ENCODE peak calls at places on chromosomes 11 and 22, in five cellular contexts. K is H9, V is lower leg skin, S is testis, X is body of pancreas. L is an unnamed sample.

GRCh38 chr11:113725411-113725810 is 19.3 kb upstream of the TMPRSS5 start:
- DNase-seq in S (no peak), X (no peak), V (no peak), K (no peak), L (no peak)

GRCh38 chr11:119800171-119800570 is 71.2 kb upstream of the NECTIN1 start:
- DNase-seq in K (no peak), X (no peak), S (no peak), V (no peak), L (no peak)

GRCh38 chr22:23531283-23531921 is 48.7 kb downstream of the IGLL1 start:
- DNase-seq in X (no peak), K (peak), V (no peak), S (no peak), L (no peak)

GRCh38 chr22:44575344-44576268 is 77.6 kb upstream of the RTL6 start:
- DNase-seq in V (peak), S (peak), K (no peak), X (no peak), L (no peak)

GRCh38 chr11:66289548-66290331 is 797 bp upstream of the YIF1A start:
- DNase-seq in K (peak), S (peak), X (peak), V (peak), L (peak)

GRCh38 chr22:47134222-47134621 is 371.8 kb downstream of the TBC1D22A start:
- DNase-seq in X (no peak), K (no peak), V (no peak), S (no peak), L (no peak)

GRCh38 chr22:49046546-49047305 is 780.9 kb downstream of the BRD1 start:
- DNase-seq in S (peak), K (peak), X (peak), V (no peak), L (no peak)

GRCh38 chr11:9019861-9020260 is 16.1 kb upstream of the NRIP3 start:
- DNase-seq in K (no peak), S (no peak), V (no peak), X (no peak), L (peak)

DNA sequence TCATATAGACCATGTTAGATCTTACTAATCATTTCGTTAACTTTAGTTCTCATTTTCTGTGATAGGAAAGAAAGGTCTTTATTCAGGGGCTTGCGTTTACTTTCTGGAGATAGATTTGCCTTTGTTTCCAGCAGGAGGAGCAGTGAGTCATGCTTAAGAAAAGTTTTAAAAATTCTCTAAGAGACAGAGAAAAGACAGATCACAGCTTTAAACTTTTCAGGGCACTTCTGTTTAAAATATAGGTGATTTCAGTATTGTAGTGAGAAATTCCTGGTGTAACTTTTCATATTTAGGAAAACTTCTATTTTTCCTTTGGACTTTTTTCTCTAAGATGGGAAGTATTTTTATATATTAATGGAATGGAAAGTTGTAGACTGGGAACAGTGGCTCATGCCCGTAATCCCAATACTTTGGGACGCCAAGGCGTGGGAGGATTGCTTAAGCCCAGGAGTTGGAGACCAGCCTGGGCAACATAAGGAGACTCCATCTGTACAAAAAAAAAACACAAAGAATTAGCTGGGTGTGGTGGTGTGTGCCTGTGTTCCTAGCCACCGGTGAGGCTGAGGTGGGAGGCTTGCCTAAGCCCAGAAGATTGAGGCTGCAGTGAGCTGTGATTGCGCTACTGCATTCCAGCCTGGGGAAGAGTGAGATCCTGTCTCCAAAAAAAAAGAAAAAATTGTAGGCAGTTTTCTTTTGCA is 60.3 kb downstream of the ATXN10 start:
- DNase-seq in S (no peak), V (no peak), K (no peak), X (no peak), L (no peak)
- TF ChIP-seq CTCF in S (no peak), V (no peak), K (peak), X (no peak), L (peak)

DNA sequence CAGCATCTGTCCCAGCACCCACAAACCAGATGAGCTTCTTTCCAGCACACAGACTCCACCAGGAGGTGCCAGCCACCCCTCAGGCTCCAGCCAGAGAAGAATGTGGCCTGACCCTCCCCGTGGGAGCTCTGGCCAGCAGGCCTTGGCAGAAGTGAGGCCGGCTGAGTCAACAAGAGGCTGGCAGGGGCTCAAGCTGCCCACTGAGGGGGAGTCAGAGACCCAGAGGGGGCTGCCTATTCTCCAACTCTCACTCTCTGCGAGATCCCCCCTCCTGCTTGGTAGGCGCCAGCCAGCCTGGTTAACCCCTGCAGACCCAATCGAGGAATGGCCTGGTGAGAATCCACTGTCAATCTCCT is 10.6 kb upstream of the CDC42EP1 start:
- DNase-seq in S (peak), K (no peak), X (peak), V (no peak), L (peak)
- TF ChIP-seq CTCF in S (no peak), K (peak), X (peak), V (no peak), L (peak)

DNA sequence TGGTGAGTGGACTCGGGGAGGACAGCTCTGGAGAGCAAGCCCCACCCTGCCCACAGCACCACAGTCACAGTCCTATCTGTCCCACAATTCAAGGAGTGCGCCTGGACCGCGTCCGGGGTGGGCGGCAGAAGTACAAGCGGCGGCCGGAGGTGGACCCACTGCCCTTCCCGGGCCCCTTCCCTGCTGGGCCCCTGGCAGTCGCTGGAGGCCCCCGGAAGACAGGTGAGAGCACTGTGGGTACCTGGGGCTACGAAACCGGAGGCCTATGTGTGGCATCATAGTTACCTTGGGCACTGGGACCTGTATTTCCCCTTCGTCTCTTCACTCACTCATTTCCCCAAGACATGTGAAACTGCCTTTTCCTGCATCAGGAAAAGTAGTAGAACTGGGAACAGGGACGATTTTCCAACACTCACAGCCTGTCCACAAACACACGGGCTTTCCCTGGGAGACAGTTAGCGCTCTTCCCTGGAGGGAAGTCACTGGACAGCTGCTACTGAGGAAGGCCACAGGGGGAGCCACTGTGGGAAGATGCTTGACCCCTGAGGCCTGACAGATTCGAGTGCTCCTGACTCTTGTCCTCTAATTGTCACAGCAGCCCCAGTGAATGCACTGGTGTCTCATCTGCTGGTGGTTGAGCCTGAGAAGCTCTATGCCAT is 3.1 kb downstream of the TRMT112 start:
- DNase-seq in V (no peak), K (no peak), S (no peak), X (no peak), L (no peak)
- TF ChIP-seq CTCF in V (no peak), K (peak), S (no peak), X (no peak), L (no peak)

GRCh38 chr11:124872741-124873140 is 7.5 kb downstream of the ROBO3 start:
- DNase-seq in X (no peak), V (no peak), S (no peak), K (peak), L (peak)
- TF ChIP-seq CTCF in X (no peak), V (no peak), S (no peak), K (no peak), L (no peak)

GRCh38 chr11:134752526-134752925 is 340.5 kb upstream of the B3GAT1 start:
- DNase-seq in V (no peak), X (no peak), S (no peak), K (no peak), L (peak)

GRCh38 chr11:134751161-134751560 is 339.1 kb upstream of the B3GAT1 start:
- DNase-seq in S (no peak), K (no peak), V (no peak), X (no peak), L (peak)

GRCh38 chr11:134752964-134753804 is 341.1 kb upstream of the B3GAT1 start:
- DNase-seq in S (no peak), K (no peak), V (no peak), X (no peak), L (peak)

GRCh38 chr11:134750619-134751018 is 338.6 kb upstream of the B3GAT1 start:
- DNase-seq in K (no peak), S (no peak), V (no peak), X (no peak), L (peak)

DNA sequence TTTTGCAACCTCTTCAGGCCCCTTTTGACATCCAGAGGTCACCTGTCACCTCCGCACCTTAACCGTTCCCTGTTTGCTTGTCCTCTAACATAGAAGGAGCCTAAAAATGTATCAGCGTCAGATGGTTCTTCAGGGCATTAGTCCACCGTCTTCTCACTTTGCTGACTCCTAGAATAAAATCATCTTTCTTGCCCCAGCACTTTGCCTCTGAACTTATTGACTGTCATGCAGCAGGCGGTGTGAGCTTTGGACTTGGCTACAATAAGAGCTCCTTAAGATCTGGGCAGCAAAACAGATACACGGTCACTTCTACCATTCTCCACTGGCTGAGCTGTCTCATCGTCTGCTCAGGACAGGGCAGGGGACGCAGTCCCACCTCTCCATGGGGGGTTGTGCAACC is 339.8 kb upstream of the B3GAT1 start:
- DNase-seq in K (no peak), X (no peak), S (no peak), V (no peak), L (no peak)
- TF ChIP-seq CTCF in K (no peak), X (no peak), S (no peak), V (no peak), L (no peak)

DNA sequence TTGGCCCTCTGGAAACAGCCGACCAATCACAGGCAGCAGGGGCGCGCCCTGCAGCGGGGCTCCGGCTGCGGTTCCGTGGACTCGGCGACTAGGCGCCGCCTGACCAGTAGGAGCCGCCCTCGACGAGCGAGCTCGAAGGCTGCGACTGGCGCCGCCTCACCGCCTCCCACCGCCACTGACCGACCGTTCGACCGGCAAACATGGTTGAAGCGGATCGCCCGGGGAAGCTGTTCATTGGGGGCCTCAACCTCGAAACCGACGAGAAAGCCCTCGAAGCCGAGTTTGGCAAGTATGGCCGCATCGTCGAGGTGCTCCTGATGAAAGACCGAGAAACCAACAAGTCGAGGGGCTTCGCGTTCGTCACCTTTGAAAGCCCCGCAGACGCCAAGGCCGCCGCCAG is at the start of gene RBMXL2:
- DNase-seq in X (no peak), V (no peak), S (peak), K (peak), L (no peak)
- TF ChIP-seq CTCF in X (no peak), V (no peak), S (no peak), K (no peak), L (no peak)

DNA sequence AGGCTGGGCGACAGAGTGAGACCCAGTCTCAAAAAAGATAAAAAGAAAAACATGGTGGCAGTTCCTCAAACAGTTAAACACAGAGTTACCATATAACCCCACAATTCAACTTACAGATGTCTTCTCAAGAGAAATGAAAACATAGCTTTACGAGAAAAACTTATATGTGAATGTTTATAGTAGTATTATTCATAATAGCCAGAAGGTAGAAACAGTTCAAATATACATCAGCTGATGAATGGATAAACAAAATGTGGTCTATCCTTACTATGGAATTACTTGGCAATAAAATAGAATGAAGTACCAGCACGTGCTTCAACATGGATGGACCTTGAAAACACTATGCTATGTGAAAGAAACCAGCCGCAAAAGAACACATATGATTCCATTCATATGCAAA is 12.3 kb downstream of the NF2 start:
- DNase-seq in V (no peak), K (no peak), X (no peak), S (no peak), L (no peak)
- TF ChIP-seq CTCF in V (no peak), K (no peak), X (no peak), S (no peak), L (no peak)

GRCh38 chr22:36568846-36569245 is 39.9 kb upstream of the EIF3D start:
- DNase-seq in S (no peak), V (no peak), K (no peak), X (no peak), L (no peak)

GRCh38 chr22:36573815-36574350 is 44.9 kb upstream of the EIF3D start:
- DNase-seq in K (no peak), V (no peak), X (no peak), S (no peak), L (no peak)

GRCh38 chr22:36566720-36567119 is 37.8 kb upstream of the EIF3D start:
- DNase-seq in X (no peak), S (no peak), V (no peak), K (no peak), L (no peak)

GRCh38 chr22:36571991-36572390 is 43.0 kb upstream of the EIF3D start:
- DNase-seq in X (peak), K (no peak), V (no peak), S (no peak), L (no peak)

GRCh38 chr22:36569999-36570398 is 41.0 kb upstream of the EIF3D start:
- DNase-seq in K (peak), S (peak), X (no peak), V (no peak), L (no peak)
- TF ChIP-seq CTCF in K (peak), S (peak), X (no peak), V (no peak), L (peak)

DNA sequence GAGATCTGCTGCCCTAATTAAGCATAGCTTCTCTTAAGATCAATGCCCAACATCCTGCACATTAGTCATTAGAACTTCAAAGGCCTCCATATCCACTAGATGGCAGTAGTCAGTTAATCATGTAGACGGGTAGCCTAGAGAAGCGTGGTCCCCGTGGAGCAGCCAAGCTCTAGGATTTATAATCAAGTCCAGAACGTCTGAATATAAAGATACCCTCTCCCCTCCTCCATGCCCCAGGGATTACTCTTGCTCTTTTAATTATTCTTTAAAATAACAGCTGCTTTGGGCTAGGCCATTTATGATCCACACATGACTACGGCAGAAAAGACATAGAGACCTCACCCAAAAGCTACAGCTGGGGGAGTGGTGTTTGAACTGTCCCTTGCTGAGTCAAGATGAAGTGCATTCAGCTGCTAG is 327.6 kb upstream of the PLET1 start:
- DNase-seq in S (peak), V (no peak), X (peak), K (peak), L (no peak)
- TF ChIP-seq CTCF in S (peak), V (no peak), X (peak), K (peak), L (peak)

L was measured in osteocyte.